ENCODE peak calls at places on chromosomes 7 and 10, in seven cellular contexts. B, F, G, H, A, N and L are unnamed samples.

GRCh38 chr10:103445767-103446567 is 6.2 kb downstream of the CALHM2 start:
- DNase-seq in G (no peak), A (no peak), B (peak; percentile 88), H (no peak), F (no peak), N (peak; percentile 83), L (peak; percentile 69)

GRCh38 chr7:146655928-146656797 is 539.6 kb downstream of the CNTNAP2 start:
- DNase-seq in A (no peak), N (no peak), B (no peak), H (no peak), F (no peak), G (no peak), L (no peak)

GRCh38 chr10:1631282-1631681 is 106.0 kb downstream of the ADARB2 start:
- DNase-seq in N (no peak), G (no peak), H (peak; percentile 60), B (no peak), F (no peak), A (no peak), L (no peak)

GRCh38 chr10:29555746-29556481 is 78.9 kb downstream of the SVIL start:
- DNase-seq in B (no peak), H (no peak), N (no peak), A (no peak), G (no peak), F (no peak), L (no peak)

GRCh38 chr7:85669139-85669692 is 482.4 kb upstream of the SEMA3D start:
- DNase-seq in H (no peak), B (no peak), N (no peak), G (no peak), F (no peak), A (no peak), L (no peak)

GRCh38 chr10:86139066-86139657 is 227.4 kb downstream of the GRID1 start:
- DNase-seq in B (no peak), F (no peak), H (no peak), G (peak; percentile 23), N (no peak), A (no peak), L (no peak)

GRCh38 chr7:119271147-119271779 is 1001.7 kb upstream of the KCND2 start:
- DNase-seq in B (no peak), G (no peak), F (no peak), N (peak; percentile 18), A (no peak), H (peak; percentile 36), L (no peak)

GRCh38 chr10:126001579-126001978 is 105.2 kb downstream of the FANK1 start:
- DNase-seq in F (no peak), H (no peak), B (peak; percentile 46), A (no peak), N (no peak), G (no peak), L (no peak)

GRCh38 chr7:97819161-97819560 is 53.0 kb downstream of the ASNS start:
- DNase-seq in N (no peak), G (peak; percentile 15), B (no peak), A (no peak), H (no peak), F (no peak), L (no peak)

GRCh38 chr7:75969704-75970498 is 24.5 kb downstream of the TMEM120A start:
- DNase-seq in F (no peak), N (no peak), H (peak; percentile 59), B (no peak), G (no peak), A (no peak), L (no peak)

GRCh38 chr10:85597006-85597405 is 769.6 kb downstream of the GRID1 start:
- DNase-seq in H (no peak), G (no peak), N (no peak), B (no peak), F (no peak), A (no peak), L (no peak)

GRCh38 chr10:78306358-78306757 is 272.7 kb downstream of the RPS24 start:
- DNase-seq in G (no peak), B (no peak), H (peak; percentile 34), F (peak; percentile 31), A (no peak), N (no peak), L (no peak)

DNA sequence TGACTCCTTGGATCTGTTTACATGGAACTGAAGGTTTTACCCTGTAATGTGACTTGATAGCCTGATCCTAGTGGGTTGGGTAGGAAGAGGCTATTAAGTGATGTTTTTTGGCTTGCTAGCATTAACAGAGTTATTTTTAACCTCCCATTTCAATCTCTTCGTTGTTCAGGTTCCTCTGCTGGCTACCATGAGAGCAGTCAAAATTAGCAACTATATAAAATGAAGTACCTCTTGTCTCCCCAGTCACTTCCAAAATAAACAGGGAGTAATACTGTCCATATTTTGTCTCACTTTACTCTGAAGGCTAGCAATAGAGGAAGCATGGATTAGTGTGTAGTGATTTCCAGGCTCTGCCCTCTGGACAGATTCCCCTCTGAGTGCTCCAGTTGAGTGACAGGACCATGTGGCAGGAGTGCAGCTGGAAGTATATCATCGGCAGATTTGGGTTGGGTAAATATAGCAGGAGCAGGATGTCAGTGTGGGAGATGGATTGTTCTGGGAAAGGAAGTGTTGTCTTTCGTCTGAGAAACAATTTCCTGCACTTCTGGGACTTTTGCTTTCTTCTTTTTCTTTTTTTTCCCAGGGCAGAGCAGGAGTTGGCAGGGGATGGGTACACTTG is 35.2 kb downstream of the GBF1 start:
- DNase-seq in H (no peak), G (no peak), N (no peak), B (peak; percentile 40), F (no peak), A (no peak), L (no peak)
- TF ChIP-seq POLR2A in H (no peak), G (no peak), N (peak; percentile 24), B (no peak), F (no peak), A (no peak), L (no peak)

DNA sequence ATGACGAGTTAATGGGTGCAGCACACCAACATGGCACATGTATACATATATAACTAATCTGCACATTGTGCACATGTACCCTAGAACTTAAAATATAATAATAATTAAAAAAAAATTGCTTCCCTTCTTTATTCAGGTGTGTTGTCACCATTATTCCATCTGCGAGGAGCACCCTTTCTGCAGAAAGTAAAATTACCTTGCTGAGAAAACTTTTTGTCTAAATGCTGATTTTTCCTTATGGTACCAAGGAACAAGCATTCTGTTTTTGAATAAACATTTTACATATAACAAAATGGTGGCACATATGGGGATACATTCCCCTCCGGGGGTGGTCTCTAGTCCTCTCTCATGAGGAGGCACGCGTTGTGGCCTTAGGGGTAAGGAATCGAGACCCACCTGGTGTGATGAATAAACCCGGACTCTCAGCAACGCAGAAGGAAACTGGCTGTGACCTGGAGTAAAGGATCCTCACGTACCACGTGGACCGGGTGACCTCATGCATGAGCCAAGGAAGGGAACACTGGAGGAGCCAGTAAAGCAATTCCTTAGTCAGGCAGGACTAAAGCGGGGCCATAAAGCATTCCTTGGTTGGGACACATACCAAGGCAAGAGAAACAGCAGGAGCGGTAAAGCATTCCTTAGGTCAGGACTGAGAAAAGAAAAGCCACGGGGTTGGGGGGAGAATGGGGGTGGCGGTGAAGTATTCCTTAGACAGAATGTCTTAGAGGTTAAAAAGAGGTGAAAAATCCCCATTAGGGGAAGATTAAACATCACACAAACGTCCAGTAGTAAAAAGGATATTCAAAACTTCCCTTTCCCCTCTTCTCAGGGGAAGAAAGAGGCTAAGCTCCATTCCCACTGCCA is 20.8 kb upstream of the OPTN start:
- DNase-seq in G (no peak), F (no peak), A (no peak), H (no peak), B (no peak), N (no peak), L (no peak)
- H3K4me3 ChIP-seq in G (no peak overlapping the region), F (no peak overlapping the region), A (no peak overlapping the region), H (no peak overlapping the region), B (no peak overlapping the region), N (no peak overlapping the region), L (no peak overlapping the region)

DNA sequence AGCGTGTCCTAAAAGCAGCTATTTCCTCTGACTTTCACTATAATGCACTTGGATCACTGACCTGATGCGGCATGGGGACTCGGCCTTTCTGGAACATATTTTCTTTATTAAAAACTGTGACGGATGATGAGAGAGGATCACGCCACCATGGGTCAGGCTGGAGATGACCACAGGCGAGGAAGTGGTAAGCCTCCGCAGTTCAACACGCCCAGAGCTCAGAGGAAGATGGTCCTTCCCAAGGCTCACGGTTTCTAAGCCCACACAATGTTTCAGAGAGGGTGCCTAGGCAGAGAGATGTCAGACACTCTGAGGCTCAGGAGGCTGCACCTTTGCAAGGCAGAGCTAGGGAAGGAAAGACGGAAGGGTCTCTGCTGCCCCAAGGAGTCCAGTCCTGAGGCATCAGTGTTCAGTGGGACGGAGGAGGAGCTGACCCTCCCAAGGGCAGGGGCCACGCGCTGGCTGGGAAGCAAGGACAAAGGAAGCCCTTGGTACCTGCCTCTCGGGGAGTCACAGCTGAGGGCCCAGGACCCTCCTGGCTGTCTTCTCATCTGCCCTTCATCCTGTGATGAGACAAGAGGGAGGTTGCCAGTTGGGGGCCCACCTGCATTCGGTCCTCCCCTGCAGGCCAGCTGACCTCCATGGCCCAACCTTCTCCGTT is 9.5 kb downstream of the CHST15 start:
- DNase-seq in A (no peak), B (peak; percentile 39), N (no peak), H (no peak), F (no peak), G (no peak), L (no peak)
- H3K27ac ChIP-seq in A (peak overlapping the region; percentile 63), B (peak overlapping the region; percentile 7), N (no peak overlapping the region), H (peak overlapping the region; percentile 55), F (peak overlapping the region; percentile 36), G (no peak overlapping the region), L (no peak overlapping the region)

GRCh38 chr10:84138478-84139125 is 707 bp upstream of the GHITM start:
- DNase-seq in B (peak; percentile 15), N (peak; percentile 59), A (no peak), G (no peak), H (peak; percentile 87), F (no peak), L (no peak)
- TF ChIP-seq POLR2A in B (peak; percentile 11), N (no peak), A (no peak), G (no peak), H (no peak), F (no peak), L (no peak)

GRCh38 chr7:100806276-100806675 is 21.0 kb downstream of the EPHB4 start:
- DNase-seq in A (no peak), H (no peak), G (no peak), N (no peak), B (no peak), F (no peak), L (no peak)

GRCh38 chr7:100801833-100802568 is 25.3 kb downstream of the EPHB4 start:
- DNase-seq in B (peak; percentile 97), F (no peak), N (no peak), H (no peak), A (no peak), G (no peak), L (no peak)

GRCh38 chr7:100803398-100804161 is 23.7 kb downstream of the EPHB4 start:
- DNase-seq in F (no peak), G (no peak), A (peak; percentile 24), N (peak; percentile 70), B (peak; percentile 94), H (peak; percentile 85), L (peak; percentile 53)

GRCh38 chr7:100804681-100805431 is 22.5 kb downstream of the EPHB4 start:
- DNase-seq in A (no peak), F (no peak), N (no peak), H (no peak), G (no peak), B (no peak), L (no peak)

DNA sequence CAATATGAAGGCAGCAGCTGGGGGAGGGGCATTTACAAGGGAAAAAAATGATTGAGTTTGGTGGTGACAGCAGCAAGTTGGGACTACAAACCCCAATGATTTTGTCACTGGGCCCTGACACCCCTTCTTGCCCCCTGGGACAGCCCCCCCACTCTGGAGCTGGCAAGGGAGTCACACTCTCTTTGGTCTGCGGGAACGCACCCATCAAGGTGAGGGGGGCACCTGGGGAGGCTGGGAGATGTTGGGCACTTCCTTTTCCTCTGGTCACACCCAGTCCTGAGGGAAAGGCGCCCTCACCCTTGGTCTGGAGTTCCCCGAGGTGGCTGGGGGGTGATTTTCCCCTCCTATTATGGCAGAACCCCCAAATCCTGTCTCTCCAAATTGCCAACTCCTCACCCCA is 24.4 kb downstream of the EPHB4 start:
- DNase-seq in N (no peak), G (no peak), F (no peak), B (no peak), A (no peak), H (no peak), L (no peak)
- H3K4me3 ChIP-seq in N (peak overlapping the region; percentile 33), G (no peak overlapping the region), F (no peak overlapping the region), B (no peak overlapping the region), A (peak overlapping the region; percentile 41), H (no peak overlapping the region), L (peak overlapping the region; percentile 4)